ENCODE peak calls at places on chromosome 4, in ten cellular contexts. S is BJ; T is right lobe of liver; D is CD8-positive, alpha-beta memory T cell; P is GM06990; R is Peyer's patch; X is bronchial epithelial cell; U is heart right ventricle; L is SK-N-SH; A is mesenchymal stem cell. M is an unnamed sample.

GRCh38 chr4:54120517-54120916 is 20.6 kb downstream of the GSX2 start:
- DNase-seq in U (no peak), P (no peak), S (no peak), X (no peak), A (no peak), D (no peak), T (no peak), R (no peak), L (no peak), M (no peak)

GRCh38 chr4:82705169-82705568 is 93.4 kb downstream of the SCD5 start:
- DNase-seq in U (no peak), D (no peak), P (no peak), L (no peak), T (no peak), X (no peak), R (no peak), S (no peak), A (no peak), M (no peak)

GRCh38 chr4:40210776-40211175 is 13.9 kb downstream of the RHOH start:
- DNase-seq in U (no peak), L (no peak), A (no peak), D (no peak), R (no peak), P (no peak), T (no peak), X (peak; percentile 55), S (no peak), M (no peak)

GRCh38 chr4:112766422-112766821 is 129.5 kb downstream of the LARP7 start:
- DNase-seq in T (no peak), S (no peak), L (no peak), U (no peak), A (peak; percentile 40), X (peak; percentile 23), R (no peak), P (no peak), D (no peak), M (no peak)

GRCh38 chr4:11489449-11490083 is 60.9 kb upstream of the HS3ST1 start:
- DNase-seq in X (peak; percentile 33), P (no peak), A (no peak), U (no peak), T (no peak), S (no peak), L (no peak), D (no peak), R (no peak), M (no peak)

GRCh38 chr4:64617813-64618212 is 208.6 kb upstream of the TECRL start:
- DNase-seq in U (no peak), R (no peak), X (peak; percentile 26), S (no peak), P (no peak), A (no peak), L (no peak), D (no peak), T (no peak), M (no peak)

GRCh38 chr4:177239475-177239874 is 70.2 kb upstream of the NEIL3 start:
- DNase-seq in S (no peak), L (no peak), T (no peak), R (no peak), A (no peak), P (no peak), U (no peak), D (no peak), X (no peak), M (no peak)

GRCh38 chr4:133148690-133149363 is at the start of gene PCDH10:
- DNase-seq in A (peak; percentile 96), L (peak; percentile 95), T (peak; percentile 67), P (peak; percentile 60), X (peak; percentile 56), D (no peak), R (peak; percentile 74), S (peak; percentile 69), U (peak; percentile 84), M (peak; percentile 61)

GRCh38 chr4:125316391-125316780 is 1.6 kb downstream of the FAT4 start:
- DNase-seq in U (peak; percentile 39), T (peak; percentile 58), X (peak; percentile 56), A (no peak), D (no peak), P (peak; percentile 3), R (peak; percentile 49), L (peak; percentile 39), S (no peak), M (no peak)

GRCh38 chr4:1767770-1768366 is 25.2 kb upstream of the FGFR3 start:
- DNase-seq in S (no peak), A (peak; percentile 52), L (peak; percentile 95), T (no peak), R (peak; percentile 71), P (no peak), U (no peak), X (peak; percentile 41), D (no peak), M (no peak)

GRCh38 chr4:140243345-140243753 is 89.4 kb upstream of the MAML3 start:
- DNase-seq in S (no peak), A (no peak), X (no peak), R (peak; percentile 76), P (peak; percentile 25), T (no peak), L (no peak), D (no peak), U (no peak), M (no peak)

GRCh38 chr4:16875487-16875886 is 23.0 kb downstream of the LDB2 start:
- DNase-seq in X (no peak), A (peak; percentile 84), T (no peak), P (no peak), U (no peak), S (peak; percentile 58), R (no peak), L (no peak), D (no peak), M (no peak)

DNA sequence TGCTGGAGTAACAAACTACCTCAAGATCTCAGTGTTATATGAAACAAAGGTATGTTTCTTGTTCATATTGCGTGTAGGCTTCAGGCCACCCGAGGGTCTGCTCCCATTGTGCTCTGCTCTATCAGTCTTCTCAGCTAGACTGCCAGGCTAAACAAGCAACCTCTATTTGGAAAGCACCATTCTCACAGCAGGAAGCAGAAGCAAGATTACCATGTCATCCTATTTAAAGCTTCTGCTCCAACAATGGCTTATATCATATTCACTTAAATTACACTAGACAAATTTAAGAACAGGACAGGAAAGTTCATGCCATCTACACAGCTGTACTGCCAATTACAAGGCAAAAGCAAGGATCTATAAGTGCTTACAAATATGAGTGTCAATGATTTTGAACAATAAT is 385.8 kb downstream of the PPARGC1A start:
- DNase-seq in D (no peak), L (no peak), S (no peak), U (no peak), A (no peak), R (no peak), P (no peak), T (no peak), X (no peak), M (no peak)
- H3K4me3 ChIP-seq in D (no peak overlapping the region), L (no peak overlapping the region), S (no peak overlapping the region), U (no peak overlapping the region), A (no peak overlapping the region), R (no peak overlapping the region), P (no peak overlapping the region), T (no peak overlapping the region), X (no peak overlapping the region), M (no peak overlapping the region)

DNA sequence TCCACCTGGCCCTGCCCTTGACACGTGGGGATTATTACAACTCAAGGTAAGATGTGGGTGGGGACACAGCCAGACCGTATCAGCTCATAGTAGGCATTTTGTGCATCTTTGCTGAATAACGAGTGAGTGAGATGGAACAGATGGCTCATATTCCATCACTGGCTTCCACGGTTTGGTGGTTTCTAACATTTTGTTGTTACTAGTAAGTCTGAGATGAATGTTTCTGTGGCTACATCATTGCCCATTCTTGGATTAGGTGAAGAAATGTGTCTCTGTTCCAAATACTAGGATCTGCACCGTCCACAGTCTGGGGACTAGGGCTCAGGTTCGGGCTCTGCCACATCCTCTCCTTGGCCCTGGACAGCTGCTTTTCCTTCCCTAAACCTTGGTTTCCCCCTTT is 3.6 kb downstream of the ABLIM2 start:
- DNase-seq in T (no peak), P (no peak), R (no peak), A (no peak), U (no peak), D (no peak), X (no peak), S (no peak), L (no peak), M (no peak)
- H3K27me3 ChIP-seq in T (no peaks in the 10 kb centered on the region), P (no peaks in the 10 kb centered on the region), R (no peaks in the 10 kb centered on the region), A (peaks cover 61% of the 10 kb centered on the region), U (peaks cover 6% of the 10 kb centered on the region), D (no peaks in the 10 kb centered on the region), X (peaks cover 7% of the 10 kb centered on the region), S (peaks cover 12% of the 10 kb centered on the region), L (peaks cover 20% of the 10 kb centered on the region), M (peaks cover 39% of the 10 kb centered on the region)

GRCh38 chr4:102809691-102810090 is 17.7 kb downstream of the UBE2D3 start:
- DNase-seq in X (no peak), S (no peak), D (no peak), A (no peak), R (no peak), L (no peak), P (no peak), U (no peak), T (no peak), M (no peak)
- H3K36me3 ChIP-seq in X (peaks cover 3% of the 10 kb centered on the region), S (peaks cover 3% of the 10 kb centered on the region), D (peaks cover 35% of the 10 kb centered on the region), A (peaks cover 7% of the 10 kb centered on the region), R (peaks cover 41% of the 10 kb centered on the region), L (peaks cover 71% of the 10 kb centered on the region), P (peaks cover 6% of the 10 kb centered on the region), U (peaks cover under 1% of the 10 kb centered on the region), T (peaks cover 39% of the 10 kb centered on the region), M (no peaks in the 10 kb centered on the region)

GRCh38 chr4:106690487-106690886 is 321.9 kb upstream of the GIMD1 start:
- DNase-seq in A (peak; percentile 48), U (no peak), L (no peak), R (no peak), T (no peak), X (peak; percentile 70), P (no peak), S (peak; percentile 26), D (no peak), M (peak; percentile 9)
- H3K4me3 ChIP-seq in A (no peak overlapping the region), U (no peak overlapping the region), L (no peak overlapping the region), R (no peak overlapping the region), T (no peak overlapping the region), X (no peak overlapping the region), P (no peak overlapping the region), S (no peak overlapping the region), D (no peak overlapping the region), M (no peak overlapping the region)